ENCODE peak calls at places on chromosomes 16 and 17, in ten cellular contexts. F is prostate gland; A is endodermal cell; C is thoracic aorta; Z is OCI-LY7; P is CD8-positive, alpha-beta T cell; Y is uterus; T is breast epithelium; B is tibial nerve; X is body of pancreas. I is an unnamed sample. For H3K36me3, the result is how much of the 10 kb centered on the place peaks cover.

GRCh38 chr16:64586756-64587155 is 535.1 kb downstream of the CDH11 start:
- DNase-seq in B (no peak), F (no peak), T (no peak), A (peak), Y (no peak), C (no peak), Z (no peak), P (no peak), X (no peak), I (no peak)

GRCh38 chr17:35896011-35896587 is 15.9 kb upstream of the CCL5 start:
- DNase-seq in C (no peak), F (no peak), Y (no peak), A (no peak), P (peak), B (no peak), T (no peak), Z (no peak), X (peak), I (peak)

GRCh38 chr16:19127205-19127604 is 13.4 kb downstream of the ITPRIPL2 start:
- DNase-seq in Y (no peak), X (no peak), B (no peak), F (no peak), C (no peak), A (no peak), P (no peak), T (no peak), Z (no peak), I (no peak)

GRCh38 chr17:78559749-78560368 is 17.3 kb downstream of the DNAH17 start:
- DNase-seq in X (peak), B (no peak), P (no peak), Y (no peak), T (no peak), A (peak), C (no peak), F (no peak), Z (peak), I (no peak)

GRCh38 chr16:86525696-86526095 is 15.4 kb downstream of the FOXF1 start:
- DNase-seq in C (no peak), Y (no peak), Z (no peak), X (no peak), F (no peak), T (no peak), B (no peak), P (no peak), A (peak), I (no peak)

GRCh38 chr17:68600881-68601564 is at the start of gene FAM20A:
- DNase-seq in A (peak), C (no peak), Y (peak), P (no peak), Z (no peak), T (no peak), F (no peak), X (peak), B (no peak), I (no peak)

GRCh38 chr17:50161023-50161910 is 4.5 kb upstream of the SGCA start:
- DNase-seq in C (peak), P (peak), Y (peak), X (peak), B (peak), F (peak), T (peak), Z (peak), A (peak), I (peak)

GRCh38 chr16:28098171-28098958 is 34.9 kb upstream of the GSG1L start:
- DNase-seq in C (no peak), Y (no peak), A (no peak), Z (no peak), B (no peak), X (no peak), T (no peak), F (no peak), P (no peak), I (no peak)

GRCh38 chr16:19907161-19907992 is 22.7 kb upstream of the GPRC5B start:
- DNase-seq in F (peak), Z (peak), P (peak), C (no peak), A (peak), T (no peak), Y (peak), B (peak), X (peak), I (peak)

GRCh38 chr17:77529328-77529650 is 388.5 kb downstream of the SEC14L1 start:
- DNase-seq in T (no peak), C (no peak), X (no peak), Z (no peak), B (no peak), Y (no peak), F (no peak), P (no peak), A (no peak), I (no peak)

GRCh38 chr16:3519581-3519980 is 18.8 kb downstream of the CLUAP1 start:
- DNase-seq in T (no peak), B (no peak), C (no peak), X (no peak), A (no peak), Y (no peak), P (no peak), Z (no peak), F (no peak), I (no peak)

GRCh38 chr17:50394711-50395110 is 2.6 kb downstream of the LRRC59 start:
- DNase-seq in P (no peak), C (no peak), Y (no peak), F (no peak), X (peak), Z (no peak), B (no peak), A (no peak), T (no peak), I (no peak)

GRCh38 chr17:73612074-73612473 is 32.2 kb downstream of the SDK2 start:
- DNase-seq in B (no peak), X (no peak), Z (peak), F (no peak), A (no peak), T (no peak), C (no peak), Y (no peak), P (no peak), I (no peak)

GRCh38 chr17:82808921-82809905 is 30.6 kb downstream of the ZNF750 start:
- DNase-seq in Y (peak), T (no peak), X (no peak), Z (no peak), B (no peak), C (no peak), F (no peak), A (no peak), P (no peak), I (no peak)

GRCh38 chr17:19004601-19005441 is at the start of gene FAM83G:
- DNase-seq in Y (peak), T (peak), P (peak), F (peak), X (peak), A (peak), B (peak), Z (peak), C (peak), I (peak)

GRCh38 chr16:56956756-56957155 is 5.0 kb upstream of the CETP start:
- DNase-seq in P (no peak), B (no peak), A (no peak), C (no peak), T (no peak), X (no peak), F (no peak), Z (no peak), Y (no peak), I (no peak)

GRCh38 chr16:1089822-1090619 is 6.0 kb downstream of the C1QTNF8 start:
- DNase-seq in P (no peak), C (peak), Z (no peak), X (peak), A (no peak), F (peak), T (no peak), B (no peak), Y (peak), I (no peak)

GRCh38 chr16:9499921-9500593 is 408.6 kb downstream of the HAPSTR1 start:
- DNase-seq in Z (no peak), B (no peak), T (no peak), A (peak), F (no peak), C (no peak), P (no peak), X (no peak), Y (no peak), I (no peak)

GRCh38 chr17:65074778-65075250 is 18.3 kb upstream of the GNA13 start:
- DNase-seq in F (peak), P (no peak), Y (peak), C (no peak), B (no peak), X (peak), Z (no peak), T (peak), A (peak), I (no peak)

GRCh38 chr17:27338536-27338985 is 44.6 kb downstream of the WSB1 start:
- DNase-seq in T (no peak), A (no peak), F (no peak), C (no peak), Y (no peak), B (no peak), P (no peak), X (no peak), Z (no peak), I (no peak)

GRCh38 chr16:89103781-89104180 is 10.1 kb downstream of the ACSF3 start:
- DNase-seq in X (no peak), Z (no peak), A (no peak), C (no peak), P (no peak), F (no peak), T (no peak), B (no peak), Y (no peak), I (no peak)

GRCh38 chr17:82103588-82104451 is 5.8 kb upstream of the FASN start:
- DNase-seq in B (peak), P (no peak), F (peak), X (peak), C (no peak), Y (peak), A (peak), Z (peak), T (peak), I (no peak)

GRCh38 chr16:6856578-6856977 is 476.1 kb upstream of the RBFOX1 start:
- DNase-seq in C (no peak), F (no peak), X (no peak), A (no peak), P (no peak), Z (no peak), Y (no peak), T (no peak), B (no peak), I (no peak)

GRCh38 chr16:22053921-22054341 is 38.4 kb upstream of the VWA3A start:
- DNase-seq in P (no peak), T (no peak), F (no peak), Z (no peak), X (no peak), C (no peak), A (no peak), B (no peak), Y (no peak), I (no peak)

GRCh38 chr16:49012961-49013726 is 268.5 kb downstream of the CBLN1 start:
- DNase-seq in C (no peak), A (peak), Y (peak), P (no peak), B (no peak), F (no peak), T (no peak), Z (no peak), X (peak), I (no peak)

GRCh38 chr16:22210854-22211253 is 4.8 kb downstream of the EEF2K start:
- DNase-seq in Y (no peak), C (no peak), T (no peak), Z (no peak), A (no peak), F (no peak), P (no peak), X (no peak), B (no peak), I (no peak)

GRCh38 chr16:8733849-8734540 is 59.6 kb downstream of the ABAT start:
- DNase-seq in T (no peak), C (no peak), X (no peak), F (no peak), P (no peak), A (peak), Z (no peak), B (no peak), Y (no peak), I (no peak)

GRCh38 chr17:67488161-67488560 is 111.1 kb downstream of the PITPNC1 start:
- DNase-seq in Y (peak), Z (no peak), X (no peak), T (no peak), C (no peak), F (no peak), B (no peak), P (no peak), A (peak), I (no peak)

GRCh38 chr17:78665952-78666920 is 89.0 kb upstream of the DNAH17 start:
- DNase-seq in F (no peak), Y (no peak), X (peak), T (no peak), C (no peak), Z (peak), P (peak), B (no peak), A (no peak), I (peak)

GRCh38 chr16:48592839-48593429 is 17.0 kb downstream of the N4BP1 start:
- DNase-seq in X (no peak), F (no peak), T (no peak), Y (no peak), A (no peak), C (no peak), B (no peak), Z (peak), P (no peak), I (no peak)

GRCh38 chr17:81254955-81255717 is 16.0 kb downstream of the NDUFAF8 start:
- DNase-seq in Z (no peak), Y (peak), C (no peak), T (peak), B (peak), A (peak), P (no peak), X (peak), F (peak), I (no peak)

GRCh38 chr17:2852729-2853110 is 56.5 kb downstream of the RAP1GAP2 start:
- DNase-seq in Z (no peak), C (no peak), X (no peak), T (no peak), B (no peak), P (no peak), Y (no peak), F (no peak), A (peak), I (no peak)
- H3K27ac ChIP-seq in Z (peak), C (peak), X (peak), T (peak), B (peak), P (no peak), Y (peak), F (peak), A (no peak), I (no peak)

GRCh38 chr17:64063766-64064224 is 43.4 kb upstream of the ICAM2 start:
- DNase-seq in Z (peak), X (peak), C (no peak), Y (peak), B (no peak), A (peak), F (peak), T (no peak), P (peak), I (peak)
- H3K36me3 ChIP-seq in Z (half or more), X (under half), C (under half), Y (under half), B (half or more), A (under half), F (under half), T (under half), P (under half), I (under half)

DNA sequence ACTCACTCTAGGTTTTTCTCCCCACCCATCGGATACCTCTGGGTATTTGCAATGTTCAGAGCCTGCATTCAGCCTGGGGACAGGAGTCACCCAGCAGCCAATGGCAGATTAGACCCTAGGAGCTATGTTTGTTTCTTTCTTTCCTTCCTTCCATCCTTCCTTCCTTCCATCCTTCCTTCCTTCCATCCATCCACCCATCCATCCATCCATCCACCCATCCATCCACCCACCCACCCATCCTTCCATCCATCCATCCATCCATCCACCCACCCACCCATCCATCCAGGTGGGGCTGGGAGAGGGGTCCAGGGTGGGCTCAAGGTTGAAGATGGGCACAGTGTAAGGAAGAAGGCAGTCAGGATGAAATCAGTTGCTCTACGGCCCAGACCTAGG is 39.9 kb downstream of the TIMM22 start:
- DNase-seq in C (no peak), T (no peak), A (no peak), X (no peak), Y (no peak), Z (no peak), B (no peak), P (no peak), F (no peak), I (no peak)
- H3K4me3 ChIP-seq in C (no peak), T (no peak), A (no peak), X (no peak), Y (no peak), Z (no peak), B (no peak), P (no peak), F (no peak), I (no peak)

DNA sequence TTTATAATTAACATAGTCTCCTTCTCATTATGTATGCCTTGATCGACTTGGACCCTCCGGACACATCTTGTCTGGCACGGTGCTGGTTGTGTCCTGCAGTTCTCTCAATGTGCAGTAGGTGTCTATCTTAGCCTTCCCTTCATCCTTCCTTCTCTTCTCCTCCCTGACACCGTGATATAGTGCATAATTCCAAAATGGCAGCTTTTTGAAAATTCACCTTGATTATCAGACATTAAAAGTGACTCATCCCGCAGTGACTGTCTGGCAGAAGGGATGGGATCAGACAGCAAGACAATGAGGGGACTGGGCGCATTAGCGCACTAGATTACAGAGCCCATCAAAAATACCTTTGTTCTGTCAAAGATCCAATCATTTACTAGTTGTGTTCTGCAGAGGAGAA is 70.0 kb upstream of the PMFBP1 start:
- DNase-seq in B (no peak), T (no peak), A (peak), F (peak), Y (no peak), C (no peak), P (no peak), Z (peak), X (peak), I (no peak)
- H3K27ac ChIP-seq in B (no peak), T (no peak), A (no peak), F (no peak), Y (no peak), C (no peak), P (no peak), Z (no peak), X (no peak), I (no peak)